ENCODE peak calls at places on chromosomes 4 and X, in six cellular contexts. K is activated CD4-positive, alpha-beta T cell treated with anti-CD3 and anti-CD28 coated beads for 36 hours; F is neural progenitor cell; S is activated T-helper 1 cell treated with Interleukin-2 at 50 U/mL for 16 hours; T is kidney; M is stomach. Q is an unnamed sample.

GRCh38 chr4:128355301-128355700 is 67.7 kb upstream of the PGRMC2 start:
- DNase-seq in K (no peak), F (no peak), S (no peak), T (no peak), M (no peak), Q (peak; percentile 87)

GRCh38 chrX:41409006-41409405 is 38.1 kb upstream of the NYX start:
- DNase-seq in K (no peak), F (no peak), S (no peak), T (no peak), M (no peak), Q (no peak)

GRCh38 chrX:139559383-139560042 is 29.0 kb downstream of the F9 start:
- DNase-seq in K (peak; percentile 23), F (peak; percentile 75), S (no peak), T (no peak), M (peak; percentile 36), Q (peak; percentile 34)

GRCh38 chr4:6991771-6992557 is 51.2 kb upstream of the TADA2B start:
- DNase-seq in K (peak; percentile 36), F (no peak), S (no peak), T (no peak), M (peak; percentile 54), Q (peak; percentile 74)

GRCh38 chrX:23578079-23578478 is 89.2 kb upstream of the PRDX4 start:
- DNase-seq in K (no peak), F (no peak), S (no peak), T (no peak), M (no peak), Q (no peak)

GRCh38 chr4:8688041-8688907 is 95.7 kb downstream of the CPZ start:
- DNase-seq in K (peak; percentile 52), F (peak; percentile 88), S (no peak), T (peak; percentile 58), M (no peak), Q (no peak)

GRCh38 chrX:134171661-134172587 is 65.1 kb upstream of the CCDC160 start:
- DNase-seq in K (peak; percentile 70), F (peak; percentile 69), S (no peak), T (peak; percentile 74), M (peak; percentile 34), Q (peak; percentile 59)

GRCh38 chr4:189088783-189089182 is 851.9 kb upstream of the FRG1 start:
- DNase-seq in K (no peak), F (no peak), S (no peak), T (no peak), M (no peak), Q (no peak)

GRCh38 chr4:109169160-109169559 is 133.3 kb downstream of the COL25A1 start:
- DNase-seq in K (no peak), F (no peak), S (no peak), T (no peak), M (no peak), Q (no peak)

GRCh38 chr4:88791274-88791673 is 93.6 kb upstream of the NAP1L5 start:
- DNase-seq in K (no peak), F (no peak), S (no peak), T (no peak), M (no peak), Q (no peak)

GRCh38 chrX:140589657-140590056 is 84.8 kb upstream of the SOX3 start:
- DNase-seq in K (no peak), F (no peak), S (no peak), T (no peak), M (no peak), Q (no peak)

GRCh38 chrX:36930491-36930890 is 77.7 kb upstream of the FAM47C start:
- DNase-seq in K (no peak), F (no peak), S (no peak), T (no peak), M (no peak), Q (no peak)

GRCh38 chr4:20878806-20879205 is 178.5 kb downstream of the PACRGL start:
- DNase-seq in K (no peak), F (peak; percentile 43), S (no peak), T (no peak), M (no peak), Q (no peak)

GRCh38 chr4:54872246-54872645 is 214.5 kb downstream of the KIT start:
- DNase-seq in K (no peak), F (no peak), S (no peak), T (no peak), M (no peak), Q (no peak)

GRCh38 chr4:138158746-138159297 is 83.3 kb downstream of the SLC7A11 start:
- DNase-seq in K (no peak), F (no peak), S (no peak), T (no peak), M (no peak), Q (peak; percentile 44)

GRCh38 chrX:119145241-119145653 is 17.6 kb upstream of the KIAA1210 start:
- DNase-seq in K (peak; percentile 5), F (peak; percentile 31), S (no peak), T (no peak), M (no peak), Q (no peak)

GRCh38 chr4:182533948-182534347 is 290.7 kb downstream of the TENM3 start:
- DNase-seq in K (no peak), F (no peak), S (no peak), T (no peak), M (no peak), Q (no peak)

GRCh38 chrX:151902813-151903591 is 9.7 kb upstream of the MAGEA4 start:
- DNase-seq in K (no peak), F (no peak), S (no peak), T (no peak), M (no peak), Q (peak; percentile 83)

GRCh38 chr4:52071786-52072552 is 20.9 kb downstream of the SPATA18 start:
- DNase-seq in K (no peak), F (peak; percentile 74), S (no peak), T (no peak), M (no peak), Q (no peak)

GRCh38 chr4:143482753-143483362 is 30.6 kb upstream of the SMARCA5 start:
- DNase-seq in K (peak; percentile 25), F (peak; percentile 20), S (no peak), T (no peak), M (no peak), Q (peak; percentile 26)

Q was measured in Caki2.